ENCODE peak calls at places on chromosomes 11 and 22, in six cellular contexts. D is ovary, C is neural progenitor cell, P is heart left ventricle, B is kidney, I is pancreas. F is an unnamed sample.
A peak's percentile ranks its signal among the peaks of the same experiment; 100 is the strongest.

GRCh38 chr22:18110194-18110943 is at the start of gene TUBA8:
- DNase-seq in P (peak; percentile 54), D (peak; percentile 48), B (peak; percentile 88), C (peak; percentile 72), I (peak; percentile 53), F (peak; percentile 75)

GRCh38 chr11:122258446-122258994 is 142.5 kb upstream of the BLID start:
- DNase-seq in B (no peak), C (no peak), I (no peak), D (no peak), P (no peak), F (no peak)

GRCh38 chr22:42313804-42314581 is 43.5 kb upstream of the TCF20 start:
- DNase-seq in I (peak; percentile 44), P (peak; percentile 50), C (peak; percentile 91), D (no peak), B (no peak), F (no peak)

GRCh38 chr11:120561286-120561685 is 49.7 kb downstream of the GRIK4 start:
- DNase-seq in C (no peak), I (no peak), P (no peak), B (peak; percentile 63), D (no peak), F (no peak)

GRCh38 chr11:75029836-75030631 is 41.3 kb downstream of the NEU3 start:
- DNase-seq in D (no peak), C (no peak), I (no peak), B (no peak), P (no peak), F (no peak)

GRCh38 chr22:43479962-43480361 is 68.1 kb downstream of the MPPED1 start:
- DNase-seq in C (no peak), D (no peak), P (no peak), B (no peak), I (no peak), F (no peak)

GRCh38 chr11:121933694-121934093 is 182.3 kb downstream of the BLID start:
- DNase-seq in P (no peak), C (no peak), B (no peak), D (no peak), I (no peak), F (no peak)

GRCh38 chr11:132644511-132644910 is 887.8 kb downstream of the OPCML start:
- DNase-seq in P (no peak), D (no peak), B (no peak), I (no peak), C (no peak), F (no peak)

GRCh38 chr11:59053387-59053786 is 32.7 kb upstream of the GLYATL1B start:
- DNase-seq in D (peak; percentile 41), B (peak; percentile 72), P (peak; percentile 43), C (peak; percentile 74), I (peak; percentile 31), F (peak; percentile 72)

GRCh38 chr22:45742866-45743450 is 71.3 kb downstream of the ATXN10 start:
- DNase-seq in I (no peak), P (no peak), D (no peak), B (no peak), C (no peak), F (peak; percentile 44)

GRCh38 chr11:132883241-132883640 is 649.1 kb downstream of the OPCML start:
- DNase-seq in I (no peak), P (no peak), B (no peak), D (no peak), C (no peak), F (no peak)

GRCh38 chr11:1231396-1232327 is 8.8 kb downstream of the MUC5B start:
- DNase-seq in D (peak; percentile 12), P (peak; percentile 23), C (no peak), B (peak; percentile 62), I (no peak), F (peak; percentile 9)

GRCh38 chr11:102347526-102348331 is 715 bp downstream of the BIRC2 start:
- DNase-seq in P (peak; percentile 23), C (peak; percentile 27), I (peak; percentile 22), B (no peak), D (peak; percentile 21), F (no peak)

GRCh38 chr11:118650366-118650765 is 29.1 kb downstream of the TREH start:
- DNase-seq in C (no peak), B (peak; percentile 41), D (no peak), I (no peak), P (peak; percentile 10), F (no peak)

GRCh38 chr22:24768537-24769374 is 5.8 kb downstream of the PIWIL3 start:
- DNase-seq in I (peak; percentile 71), B (no peak), D (peak; percentile 53), P (peak; percentile 43), C (peak; percentile 78), F (peak; percentile 18)

GRCh38 chr11:55607545-55607944 is at the start of gene OR4C11:
- DNase-seq in P (no peak), B (no peak), I (no peak), D (no peak), C (no peak), F (no peak)

GRCh38 chr11:14506532-14506931 is 6.9 kb upstream of the COPB1 start:
- DNase-seq in I (no peak), C (no peak), D (no peak), B (no peak), P (no peak), F (no peak)

GRCh38 chr11:43825217-43825816 is 55.3 kb upstream of the ALKBH3 start:
- DNase-seq in I (no peak), B (no peak), P (no peak), D (no peak), C (peak; percentile 55), F (no peak)
- TF ChIP-seq CTCF in I (peak; percentile 33), B (peak; percentile 61), P (peak; percentile 51), D (no peak), C (peak; percentile 80), F (peak; percentile 72)

GRCh38 chr11:127649958-127650357 is 649.4 kb upstream of the KIRREL3 start:
- DNase-seq in P (no peak), C (no peak), D (no peak), I (no peak), B (no peak), F (no peak)
- H3K4me1 ChIP-seq in P (no peaks in the 10 kb centered on the region), C (no peaks in the 10 kb centered on the region), D (no peaks in the 10 kb centered on the region), I (no peaks in the 10 kb centered on the region), B (no peaks in the 10 kb centered on the region), F (no peaks in the 10 kb centered on the region)

GRCh38 chr11:44766112-44766971 is 39.6 kb downstream of the TSPAN18 start:
- DNase-seq in C (no peak), D (peak; percentile 67), P (peak; percentile 92), I (peak; percentile 29), B (no peak), F (no peak)
- H3K27ac ChIP-seq in C (peak overlapping the region; percentile 15), D (peak overlapping the region; percentile 49), P (peak overlapping the region; percentile 89), I (no peak overlapping the region), B (no peak overlapping the region), F (peak overlapping the region; percentile 30)

GRCh38 chr11:17386331-17387084 is 2.0 kb downstream of the KCNJ11 start:
- DNase-seq in B (peak; percentile 78), D (no peak), P (peak; percentile 83), I (no peak), C (peak; percentile 69), F (peak; percentile 91)
- TF ChIP-seq CTCF in B (peak; percentile 69), D (no peak), P (peak; percentile 55), I (peak; percentile 42), C (peak; percentile 64), F (peak; percentile 71)

GRCh38 chr11:11441091-11441490 is 88.0 kb upstream of the CSNK2A3 start:
- DNase-seq in D (no peak), C (no peak), I (no peak), B (no peak), P (no peak), F (no peak)

GRCh38 chr11:11444027-11444799 is 91.2 kb upstream of the CSNK2A3 start:
- DNase-seq in I (no peak), D (no peak), P (no peak), C (no peak), B (no peak), F (no peak)

GRCh38 chr11:11442791-11443190 is 89.7 kb upstream of the CSNK2A3 start:
- DNase-seq in C (no peak), B (no peak), I (no peak), D (no peak), P (no peak), F (no peak)

GRCh38 chr11:11440149-11440548 is 87.1 kb upstream of the CSNK2A3 start:
- DNase-seq in D (no peak), B (no peak), I (no peak), P (no peak), C (peak; percentile 56), F (no peak)

GRCh38 chr11:11441516-11441915 is 88.5 kb upstream of the CSNK2A3 start:
- DNase-seq in I (no peak), P (no peak), C (no peak), B (no peak), D (no peak), F (no peak)
- H3K4me1 ChIP-seq in I (peaks cover 5% of the 10 kb centered on the region), P (peaks cover 25% of the 10 kb centered on the region), C (peaks cover 18% of the 10 kb centered on the region), B (peaks cover 52% of the 10 kb centered on the region), D (peaks cover 7% of the 10 kb centered on the region), F (peaks cover 14% of the 10 kb centered on the region)

GRCh38 chr11:72825661-72826060 is 11.4 kb downstream of the ATG16L2 start:
- DNase-seq in P (no peak), B (no peak), C (no peak), I (no peak), D (peak; percentile 25), F (no peak)

GRCh38 chr11:72828692-72829101 is 14.5 kb downstream of the ATG16L2 start:
- DNase-seq in D (no peak), C (no peak), P (no peak), B (no peak), I (no peak), F (no peak)

GRCh38 chr11:72828081-72828567 is 13.9 kb downstream of the ATG16L2 start:
- DNase-seq in B (no peak), D (peak; percentile 27), C (no peak), P (no peak), I (no peak), F (no peak)

GRCh38 chr11:72826191-72826941 is 12.2 kb downstream of the ATG16L2 start:
- DNase-seq in I (no peak), P (no peak), B (no peak), C (no peak), D (peak; percentile 26), F (no peak)

GRCh38 chr11:72826942-72827480 is 12.8 kb downstream of the ATG16L2 start:
- DNase-seq in C (no peak), D (no peak), I (no peak), P (no peak), B (no peak), F (no peak)
- H3K27ac ChIP-seq in C (no peak overlapping the region), D (no peak overlapping the region), I (no peak overlapping the region), P (peak overlapping the region; percentile 59), B (no peak overlapping the region), F (no peak overlapping the region)